ENCODE peak calls at places on chromosomes 5 and 9, in four cellular contexts. X, A, Z and J are unnamed samples.

GRCh38 chr5:29588276-29588675 is 1605.2 kb upstream of the CDH6 start:
- DNase-seq in X (no peak), A (no peak), Z (no peak), J (no peak)

GRCh38 chr5:80755634-80756033 is 100.9 kb upstream of the DHFR start:
- DNase-seq in X (peak; percentile 25), A (peak; percentile 14), Z (no peak), J (no peak)

GRCh38 chr5:147373328-147373727 is 136.5 kb downstream of the DPYSL3 start:
- DNase-seq in X (no peak), A (no peak), Z (no peak), J (no peak)

GRCh38 chr5:53446908-53447307 is 33.5 kb upstream of the FST start:
- DNase-seq in X (no peak), A (no peak), Z (no peak), J (peak; percentile 44)

GRCh38 chr9:27059406-27059805 is 49.6 kb upstream of the TEK start:
- DNase-seq in X (no peak), A (no peak), Z (no peak), J (peak; percentile 16)

GRCh38 chr5:80184235-80185023 is 71.4 kb downstream of the SERINC5 start:
- DNase-seq in X (no peak), A (peak; percentile 45), Z (no peak), J (no peak)

GRCh38 chr5:73945505-73945904 is 319.5 kb downstream of the ARHGEF28 start:
- DNase-seq in X (no peak), A (no peak), Z (no peak), J (no peak)

GRCh38 chr9:99881769-99882168 is 24.7 kb upstream of the STX17 start:
- DNase-seq in X (no peak), A (no peak), Z (no peak), J (no peak)

GRCh38 chr9:20854444-20854843 is 170.4 kb downstream of the FOCAD start:
- DNase-seq in X (peak; percentile 64), A (no peak), Z (no peak), J (no peak)

GRCh38 chr9:125446581-125447094 is 185.0 kb downstream of the GAPVD1 start:
- DNase-seq in X (no peak), A (peak; percentile 98), Z (no peak), J (no peak)

GRCh38 chr9:111099199-111100005 is 61.1 kb upstream of the LPAR1 start:
- DNase-seq in X (no peak), A (no peak), Z (no peak), J (no peak)

GRCh38 chr5:133849116-133849515 is 119.3 kb downstream of the C5orf15 start:
- DNase-seq in X (no peak), A (no peak), Z (no peak), J (no peak)

GRCh38 chr5:34521628-34522290 is 134.4 kb upstream of the RAI14 start:
- DNase-seq in X (no peak), A (no peak), Z (no peak), J (no peak)

GRCh38 chr5:132777209-132778069 is at the start of gene SEPTIN8:
- DNase-seq in X (no peak), A (peak; percentile 31), Z (no peak), J (peak; percentile 43)

GRCh38 chr5:74105126-74105780 is 479.3 kb downstream of the ARHGEF28 start:
- DNase-seq in X (no peak), A (no peak), Z (no peak), J (no peak)

GRCh38 chr9:36903541-36904435 is 130.3 kb downstream of the PAX5 start:
- DNase-seq in X (peak; percentile 76), A (no peak), Z (peak; percentile 2), J (peak; percentile 71)

GRCh38 chr5:75265731-75266130 is 29.1 kb upstream of the ANKRD31 start:
- DNase-seq in X (peak; percentile 44), A (peak; percentile 2), Z (peak; percentile 13), J (peak; percentile 51)

GRCh38 chr9:108963459-108964143 is 29.4 kb downstream of the ABITRAM start:
- DNase-seq in X (peak; percentile 12), A (no peak), Z (no peak), J (no peak)

GRCh38 chr9:114336157-114336556 is 6.5 kb downstream of the ORM2 start:
- DNase-seq in X (no peak), A (no peak), Z (no peak), J (no peak)

GRCh38 chr5:98975682-98976407 is 47.0 kb upstream of the CHD1 start:
- DNase-seq in X (no peak), A (no peak), Z (no peak), J (no peak)

GRCh38 chr5:100479079-100479688 is 56.0 kb upstream of the FAM174A start:
- DNase-seq in X (peak; percentile 13), A (peak; percentile 33), Z (peak; percentile 1), J (peak; percentile 19)

GRCh38 chr9:22682536-22683392 is 236.1 kb downstream of the DMRTA1 start:
- DNase-seq in X (peak; percentile 66), A (peak; percentile 12), Z (no peak), J (peak; percentile 93)

GRCh38 chr5:154162475-154163217 is 27.9 kb upstream of the GALNT10 start:
- DNase-seq in X (no peak), A (no peak), Z (no peak), J (peak; percentile 11)

GRCh38 chr9:127903557-127904475 is 4.4 kb upstream of the ST6GALNAC6 start:
- DNase-seq in X (no peak), A (peak; percentile 91), Z (no peak), J (no peak)

GRCh38 chr5:100905259-100905914 is 2.3 kb upstream of the ST8SIA4 start:
- DNase-seq in X (no peak), A (peak; percentile 43), Z (no peak), J (no peak)

GRCh38 chr9:107994638-107995037 is 505.1 kb upstream of the KLF4 start:
- DNase-seq in X (no peak), A (no peak), Z (no peak), J (peak; percentile 38)

GRCh38 chr9:95516736-95517558 is at the start of gene PTCH1:
- DNase-seq in X (peak; percentile 58), A (no peak), Z (no peak), J (peak; percentile 52)

GRCh38 chr5:120146787-120147186 is 317.3 kb upstream of the PRR16 start:
- DNase-seq in X (peak; percentile 36), A (no peak), Z (no peak), J (peak; percentile 42)

GRCh38 chr9:12640021-12640587 is 53.1 kb upstream of the TYRP1 start:
- DNase-seq in X (peak; percentile 67), A (peak; percentile 28), Z (peak; percentile 18), J (peak; percentile 61)

GRCh38 chr5:1443991-1444360 is 1.3 kb downstream of the SLC6A3 start:
- DNase-seq in X (no peak), A (no peak), Z (no peak), J (no peak)

GRCh38 chr9:16131269-16131668 is 578.4 kb downstream of the CCDC171 start:
- DNase-seq in X (peak; percentile 61), A (no peak), Z (no peak), J (peak; percentile 78)

GRCh38 chr5:181086410-181087229 is 44.3 kb downstream of the OR2V1 start:
- DNase-seq in X (no peak), A (no peak), Z (no peak), J (no peak)

GRCh38 chr5:181087309-181087708 is 43.7 kb downstream of the OR2V1 start:
- DNase-seq in X (no peak), A (no peak), Z (no peak), J (no peak)

GRCh38 chr5:181088289-181088688 is 42.7 kb downstream of the OR2V1 start:
- DNase-seq in X (no peak), A (peak; percentile 54), Z (no peak), J (no peak)

GRCh38 chr5:181092428-181092827 is 38.5 kb downstream of the OR2V1 start:
- DNase-seq in X (no peak), A (no peak), Z (no peak), J (no peak)
- H3K4me3 ChIP-seq in X (no peak overlapping the region), A (no peak overlapping the region), Z (no peak overlapping the region), J (no peak overlapping the region)

GRCh38 chr5:150156540-150156939 is 895 bp upstream of the PDGFRB start:
- DNase-seq in X (no peak), A (no peak), Z (no peak), J (no peak)
- H3K4me3 ChIP-seq in X (no peak overlapping the region), A (no peak overlapping the region), Z (no peak overlapping the region), J (no peak overlapping the region)

DNA sequence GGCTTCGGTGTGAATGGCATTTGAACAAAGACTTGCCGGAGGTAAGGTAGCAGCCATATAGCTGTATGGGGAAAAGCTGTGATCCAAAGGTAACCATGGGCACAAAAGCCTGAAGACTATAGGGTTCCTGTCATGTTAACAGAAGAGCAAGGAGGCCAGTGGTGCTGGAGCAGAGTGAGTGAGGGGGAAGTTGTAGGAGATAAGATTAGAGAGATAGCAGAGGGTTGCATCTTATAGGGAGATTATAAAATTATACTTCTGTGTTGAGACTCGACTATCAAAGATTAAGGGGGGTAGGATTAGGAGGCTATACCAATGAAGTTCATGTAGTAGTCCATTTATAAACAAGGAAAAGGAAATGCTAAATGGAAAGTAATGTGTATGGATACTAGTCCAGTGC is 3.3 kb downstream of the NCBP1 start:
- DNase-seq in X (no peak), A (no peak), Z (no peak), J (no peak)
- H3K4me3 ChIP-seq in X (no peak overlapping the region), A (peak overlapping the region; percentile 9), Z (no peak overlapping the region), J (no peak overlapping the region)

GRCh38 chr5:43036856-43037711 is 3.0 kb downstream of the ANXA2R start:
- DNase-seq in X (peak; percentile 73), A (no peak), Z (no peak), J (no peak)
- H3K4me3 ChIP-seq in X (peak overlapping the region; percentile 35), A (peak overlapping the region; percentile 70), Z (no peak overlapping the region), J (no peak overlapping the region)

GRCh38 chr5:172186114-172186695 is 1.8 kb downstream of the STK10 start:
- DNase-seq in X (no peak), A (no peak), Z (no peak), J (no peak)
- H3K4me3 ChIP-seq in X (peak overlapping the region; percentile 92), A (peak overlapping the region; percentile 97), Z (peak overlapping the region; percentile 89), J (peak overlapping the region; percentile 94)

GRCh38 chr9:134329886-134330285 is 3.6 kb downstream of the RXRA start:
- DNase-seq in X (no peak), A (no peak), Z (no peak), J (no peak)
- H3K4me3 ChIP-seq in X (no peak overlapping the region), A (no peak overlapping the region), Z (no peak overlapping the region), J (no peak overlapping the region)

GRCh38 chr9:129283290-129283691 is 105.2 kb upstream of the IER5L start:
- DNase-seq in X (no peak), A (no peak), Z (no peak), J (no peak)

GRCh38 chr9:129281506-129282145 is 103.6 kb upstream of the IER5L start:
- DNase-seq in X (no peak), A (no peak), Z (no peak), J (no peak)

GRCh38 chr9:129283705-129284606 is 105.9 kb upstream of the IER5L start:
- DNase-seq in X (no peak), A (no peak), Z (no peak), J (no peak)

GRCh38 chr9:129280236-129281231 is 102.5 kb upstream of the IER5L start:
- DNase-seq in X (no peak), A (no peak), Z (no peak), J (no peak)

GRCh38 chr9:129282308-129283211 is 104.5 kb upstream of the IER5L start:
- DNase-seq in X (no peak), A (no peak), Z (no peak), J (no peak)
- H3K4me3 ChIP-seq in X (no peak overlapping the region), A (no peak overlapping the region), Z (no peak overlapping the region), J (no peak overlapping the region)